ENCODE peak calls at places on chromosomes 4 and X, in seven cellular contexts. V, J, R, M, P, Z and I are unnamed samples.

GRCh38 chrX:130741584-130741983 is 161.4 kb downstream of the ENOX2 start:
- DNase-seq in V (no peak), J (no peak), R (no peak), M (no peak), P (no peak), Z (no peak), I (no peak)

GRCh38 chrX:114611018-114611619 is 27.2 kb downstream of the HTR2C start:
- DNase-seq in V (no peak), J (no peak), R (no peak), M (peak), P (peak), Z (peak), I (no peak)

GRCh38 chrX:110531873-110532272 is 173.2 kb downstream of the RTL9 start:
- DNase-seq in V (no peak), J (no peak), R (no peak), M (no peak), P (no peak), Z (no peak), I (no peak)

GRCh38 chr4:189656551-189657165 is 284.0 kb upstream of the FRG1 start:
- DNase-seq in V (no peak), J (no peak), R (no peak), M (no peak), P (no peak), Z (no peak), I (no peak)

GRCh38 chr4:55396305-55397023 is 707 bp downstream of the TMEM165 start:
- DNase-seq in V (peak), J (no peak), R (no peak), M (peak), P (peak), Z (peak), I (peak)

GRCh38 chr4:1501754-1502500 is 95.7 kb upstream of the NKX1-1 start:
- DNase-seq in V (no peak), J (no peak), R (no peak), M (no peak), P (no peak), Z (no peak), I (no peak)

GRCh38 chr4:52799813-52800212 is 48.6 kb upstream of the ERVMER34-1 start:
- DNase-seq in V (no peak), J (no peak), R (no peak), M (no peak), P (no peak), Z (peak), I (no peak)

GRCh38 chr4:2363056-2363719 is 55.3 kb downstream of the ZFYVE28 start:
- DNase-seq in V (no peak), J (no peak), R (no peak), M (no peak), P (no peak), Z (peak), I (no peak)

GRCh38 chrX:18424482-18425198 is 768 bp upstream of the CDKL5 start:
- DNase-seq in V (no peak), J (no peak), R (no peak), M (no peak), P (peak), Z (no peak), I (no peak)

GRCh38 chr4:30860983-30861382 is 140.8 kb downstream of the PCDH7 start:
- DNase-seq in V (no peak), J (no peak), R (no peak), M (no peak), P (no peak), Z (no peak), I (no peak)

GRCh38 chr4:8019396-8020365 is 80.0 kb upstream of the AFAP1 start:
- DNase-seq in V (no peak), J (no peak), R (no peak), M (no peak), P (peak), Z (no peak), I (no peak)

GRCh38 chr4:159171287-159171686 is 68.4 kb downstream of the RAPGEF2 start:
- DNase-seq in V (no peak), J (no peak), R (no peak), M (no peak), P (no peak), Z (no peak), I (no peak)

GRCh38 chrX:74490249-74490648 is 69.0 kb downstream of the SLC16A2 start:
- DNase-seq in V (no peak), J (no peak), R (no peak), M (no peak), P (no peak), Z (no peak), I (no peak)

GRCh38 chr4:96766359-96766758 is 926.5 kb downstream of the PDHA2 start:
- DNase-seq in V (no peak), J (no peak), R (no peak), M (no peak), P (no peak), Z (no peak), I (no peak)

GRCh38 chr4:108370291-108370690 is 201.6 kb upstream of the LEF1 start:
- DNase-seq in V (no peak), J (no peak), R (no peak), M (no peak), P (no peak), Z (no peak), I (no peak)

GRCh38 chrX:1700757-1701156 is 85.9 kb downstream of the ASMT start:
- DNase-seq in V (no peak), J (no peak), R (no peak), M (no peak), P (no peak), Z (no peak), I (no peak)

GRCh38 chr4:138104462-138104775 is 137.7 kb downstream of the SLC7A11 start:
- DNase-seq in V (no peak), J (no peak), R (no peak), M (no peak), P (no peak), Z (no peak), I (no peak)

GRCh38 chr4:139525414-139525813 is 30.6 kb downstream of the SETD7 start:
- DNase-seq in V (no peak), J (peak), R (no peak), M (no peak), P (no peak), Z (no peak), I (no peak)

GRCh38 chr4:127212701-127213100 is 420.1 kb upstream of the INTU start:
- DNase-seq in V (no peak), J (no peak), R (no peak), M (no peak), P (no peak), Z (no peak), I (no peak)
- TF ChIP-seq TAF1 in V (no peak), J (no peak), R (no peak), M (no peak), P (no peak), Z (no peak), I (no peak)

DNA sequence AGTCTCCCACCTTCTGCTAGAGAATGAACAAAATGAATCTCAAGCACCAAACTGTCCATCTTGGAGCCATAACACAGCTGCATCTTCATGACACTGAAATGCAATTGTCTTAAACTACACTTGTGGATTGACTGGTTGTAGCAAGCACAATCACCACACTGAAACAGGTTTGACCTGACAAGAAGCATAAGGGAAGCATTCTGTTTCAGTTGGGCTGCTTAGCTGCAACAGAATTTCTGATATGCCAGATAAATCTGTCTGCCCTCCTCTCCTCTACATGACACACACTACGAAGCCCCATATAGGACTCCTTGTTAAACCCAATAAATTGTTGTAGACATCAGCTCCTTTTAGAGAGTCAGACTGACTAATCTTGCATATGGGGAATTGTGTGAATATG is 101.8 kb upstream of the NPY2R start:
- DNase-seq in V (no peak), J (no peak), R (no peak), M (no peak), P (no peak), Z (no peak), I (no peak)
- TF ChIP-seq TAF1 in V (no peak), J (no peak), R (no peak), M (no peak), P (no peak), Z (no peak), I (no peak)

DNA sequence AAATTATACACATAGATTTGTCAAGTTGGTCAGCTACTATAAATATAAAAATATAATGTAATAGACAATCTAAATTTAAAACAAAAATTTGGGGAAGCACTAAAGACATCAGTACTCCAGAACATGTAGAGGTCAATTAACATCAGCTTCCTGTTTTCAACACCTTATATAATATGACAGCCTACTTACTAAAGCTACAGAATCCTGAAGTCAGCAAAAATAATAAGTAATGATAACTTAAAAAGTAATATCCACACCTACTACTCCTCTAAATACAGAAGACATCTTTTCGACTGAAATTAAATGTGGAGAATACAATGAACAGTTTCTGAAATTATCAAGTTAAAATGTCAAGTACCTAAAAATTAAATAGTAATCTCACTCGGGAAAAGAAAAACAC is 118.6 kb downstream of the LRBA start:
- DNase-seq in V (no peak), J (no peak), R (no peak), M (no peak), P (no peak), Z (no peak), I (no peak)
- TF ChIP-seq TAF1 in V (no peak), J (no peak), R (no peak), M (no peak), P (no peak), Z (no peak), I (no peak)

GRCh38 chrX:3712080-3712869 is 1.2 kb downstream of the PRKX start:
- DNase-seq in V (no peak), J (no peak), R (no peak), M (peak), P (no peak), Z (no peak), I (no peak)
- TF ChIP-seq TAF1 in V (no peak), J (no peak), R (no peak), M (no peak), P (no peak), Z (no peak), I (no peak)